ENCODE peak calls at places on chromosomes 11 and 22, in nine cellular contexts. B, U, D, T, C, R, A, V and X are unnamed samples.

GRCh38 chr11:113262594-113262993 is 51.8 kb upstream of the TTC12 start:
- DNase-seq in A (no peak), C (no peak), T (no peak), B (no peak), V (no peak), R (no peak), U (no peak), D (no peak), X (no peak)

GRCh38 chr11:63876616-63877015 is 37.7 kb downstream of the MARK2 start:
- DNase-seq in A (no peak), T (no peak), V (no peak), D (no peak), U (no peak), C (no peak), B (no peak), R (no peak), X (no peak)

GRCh38 chr22:24681236-24681635 is 78.2 kb downstream of the GGT1 start:
- DNase-seq in T (no peak), A (no peak), D (peak; percentile 88), B (no peak), R (peak; percentile 84), V (no peak), C (no peak), U (no peak), X (peak; percentile 2)

GRCh38 chr22:28910575-28911278 is 27.4 kb downstream of the ZNRF3 start:
- DNase-seq in A (no peak), C (no peak), U (no peak), B (no peak), R (no peak), V (no peak), D (no peak), T (no peak), X (no peak)

GRCh38 chr11:83599066-83599465 is 312.9 kb upstream of the CCDC90B start:
- DNase-seq in R (no peak), V (no peak), T (no peak), A (no peak), B (no peak), C (no peak), U (no peak), D (no peak), X (no peak)

GRCh38 chr11:30333405-30333804 is 10.5 kb downstream of the ARL14EP start:
- DNase-seq in A (no peak), C (peak; percentile 13), B (no peak), D (peak; percentile 27), U (no peak), V (no peak), T (no peak), R (peak; percentile 14), X (peak; percentile 24)

GRCh38 chr22:42662114-42663021 is 13.2 kb upstream of the CYB5R3 start:
- DNase-seq in V (no peak), B (peak; percentile 85), C (no peak), D (peak; percentile 74), T (peak; percentile 88), R (peak; percentile 71), A (peak; percentile 91), U (no peak), X (peak; percentile 61)

GRCh38 chr11:134564472-134565200 is 152.6 kb upstream of the B3GAT1 start:
- DNase-seq in T (no peak), V (no peak), C (no peak), U (no peak), D (no peak), A (peak; percentile 8), B (no peak), R (no peak), X (no peak)

GRCh38 chr11:78138281-78138680 is 1.1 kb downstream of the ALG8 start:
- DNase-seq in B (no peak), U (no peak), A (no peak), V (no peak), C (no peak), D (no peak), R (no peak), T (no peak), X (no peak)
- H3K4me3 ChIP-seq in B (no peak overlapping the region), U (peak overlapping the region; percentile 78), A (peak overlapping the region; percentile 69), V (no peak overlapping the region), C (peak overlapping the region; percentile 99), D (no peak overlapping the region), R (no peak overlapping the region), T (peak overlapping the region; percentile 74), X (no peak overlapping the region)

DNA sequence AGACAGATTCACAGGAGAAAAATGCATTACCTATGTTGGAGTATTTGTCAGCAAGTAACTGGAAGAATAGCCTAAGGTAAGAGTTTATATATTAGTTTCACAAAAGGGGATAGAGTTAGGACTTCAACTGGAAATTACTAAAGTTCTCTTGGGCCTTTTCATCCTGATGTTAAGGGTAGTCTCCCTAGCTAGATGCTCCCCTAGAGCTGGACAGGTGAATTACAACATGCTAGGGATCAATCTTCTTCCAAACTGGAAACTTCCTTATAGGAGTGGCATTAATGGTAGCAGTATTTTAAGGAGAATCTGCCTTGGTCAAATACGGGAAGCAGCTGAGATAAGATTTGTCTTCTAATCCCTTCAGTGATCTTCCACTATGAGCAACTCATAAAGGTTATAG is 632.8 kb upstream of the RAG2 start:
- DNase-seq in V (no peak), R (no peak), U (no peak), T (no peak), D (no peak), C (no peak), A (no peak), B (no peak), X (no peak)
- TF ChIP-seq CTCF in V (peak; percentile 21), R (no peak), U (no peak), T (peak; percentile 10), D (no peak), C (no peak), A (no peak), B (no peak), X (no peak)

GRCh38 chr11:128487978-128488377 is 99.4 kb downstream of the ETS1 start:
- DNase-seq in U (no peak), B (no peak), D (no peak), T (no peak), R (no peak), A (no peak), V (no peak), C (no peak), X (no peak)
- H3K4me3 ChIP-seq in U (no peak overlapping the region), B (no peak overlapping the region), D (no peak overlapping the region), T (no peak overlapping the region), R (no peak overlapping the region), A (no peak overlapping the region), V (no peak overlapping the region), C (no peak overlapping the region), X (no peak overlapping the region)

GRCh38 chr11:74311352-74311926 is at the start of gene P4HA3:
- DNase-seq in U (peak; percentile 18), B (no peak), V (no peak), D (peak; percentile 64), R (peak; percentile 44), C (no peak), A (peak; percentile 86), T (peak; percentile 69), X (peak; percentile 44)
- TF ChIP-seq CTCF in U (no peak), B (no peak), V (no peak), D (no peak), R (peak; percentile 10), C (peak; percentile 65), A (no peak), T (no peak), X (no peak)

DNA sequence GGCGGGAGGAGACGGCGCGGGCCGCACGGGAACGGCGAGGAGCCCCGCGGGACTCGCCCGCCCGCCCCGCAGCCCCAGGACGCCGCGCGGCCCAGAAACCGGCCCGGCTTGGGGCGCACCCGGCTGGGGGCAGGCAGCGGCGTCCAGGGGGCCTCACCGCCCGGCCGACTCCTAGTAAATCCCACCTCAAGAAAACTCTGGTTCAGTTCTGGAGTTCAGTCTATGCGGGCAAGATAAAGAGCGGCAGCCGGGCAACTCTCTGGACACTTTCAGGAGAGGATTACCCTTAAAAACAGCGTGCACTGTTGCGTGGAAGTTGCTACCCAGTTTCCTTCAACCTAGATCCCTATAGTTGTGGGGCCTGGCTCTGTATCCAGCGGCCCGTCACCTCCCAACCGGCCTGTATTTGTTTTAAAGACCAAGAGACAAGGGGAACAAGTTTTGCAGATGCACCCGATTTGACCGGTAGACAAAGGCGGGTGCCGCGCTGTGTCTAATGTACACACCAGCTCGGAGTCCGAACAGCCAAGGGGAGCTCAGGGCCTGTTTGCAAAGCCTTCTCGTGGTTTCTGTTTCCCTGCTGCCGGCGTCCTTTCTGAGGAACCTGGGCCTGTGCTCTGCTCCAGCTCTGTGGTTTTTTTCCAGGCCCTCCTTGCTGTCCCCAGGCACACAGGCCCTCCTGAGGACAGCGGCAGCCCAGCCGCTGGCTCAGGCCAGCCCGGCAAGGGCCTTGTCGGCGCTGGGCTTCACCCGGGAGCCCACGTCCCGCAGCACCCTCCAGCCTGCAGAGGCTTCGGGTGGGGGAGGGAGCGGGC is 1.1 kb downstream of the TBX1 start:
- DNase-seq in B (no peak), T (no peak), A (no peak), D (no peak), C (no peak), U (no peak), R (no peak), V (no peak), X (peak; percentile 34)
- H3K4me3 ChIP-seq in B (peak overlapping the region; percentile 34), T (no peak overlapping the region), A (no peak overlapping the region), D (no peak overlapping the region), C (peak overlapping the region; percentile 60), U (no peak overlapping the region), R (no peak overlapping the region), V (no peak overlapping the region), X (peak overlapping the region; percentile 37)

DNA sequence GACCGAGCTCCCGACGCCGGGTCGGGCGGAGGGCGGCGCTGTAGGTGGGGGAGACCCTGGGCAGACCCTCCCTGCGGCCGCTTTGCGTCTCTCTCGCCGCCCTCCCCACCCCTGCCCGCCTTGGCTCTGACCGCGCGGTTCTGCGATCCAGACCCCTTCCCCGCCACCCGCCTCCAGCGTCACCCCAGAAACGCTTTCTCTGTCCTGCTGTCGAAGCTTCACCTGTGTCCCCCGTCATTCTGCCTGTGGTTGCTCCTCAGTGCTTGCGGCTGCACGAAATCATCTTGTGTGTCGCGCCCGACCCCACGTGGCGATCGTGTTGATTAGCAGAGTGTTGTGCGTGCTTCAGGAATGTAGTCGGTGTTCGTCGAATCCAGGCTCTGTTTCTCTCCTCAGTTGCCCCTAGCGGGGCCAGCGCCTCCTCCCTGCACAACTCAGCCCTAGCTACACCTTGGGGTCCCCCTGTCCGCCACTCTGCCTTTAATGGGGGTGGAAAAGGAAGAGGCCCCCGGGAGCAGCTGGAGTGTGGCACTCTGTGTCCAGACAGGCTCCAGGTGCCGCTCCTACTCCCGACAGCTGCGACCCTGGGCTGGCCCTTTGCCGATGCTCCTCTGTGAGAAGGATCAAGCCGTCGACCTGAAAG is 851 bp downstream of the PTDSS2 start:
- DNase-seq in T (peak; percentile 41), C (no peak), A (peak; percentile 80), R (peak; percentile 77), D (peak; percentile 63), B (peak; percentile 86), U (peak; percentile 38), V (peak; percentile 38), X (peak; percentile 56)
- TF ChIP-seq CTCF in T (no peak), C (no peak), A (no peak), R (peak; percentile 2), D (peak; percentile 7), B (peak; percentile 42), U (no peak), V (peak; percentile 11), X (peak; percentile 8)

DNA sequence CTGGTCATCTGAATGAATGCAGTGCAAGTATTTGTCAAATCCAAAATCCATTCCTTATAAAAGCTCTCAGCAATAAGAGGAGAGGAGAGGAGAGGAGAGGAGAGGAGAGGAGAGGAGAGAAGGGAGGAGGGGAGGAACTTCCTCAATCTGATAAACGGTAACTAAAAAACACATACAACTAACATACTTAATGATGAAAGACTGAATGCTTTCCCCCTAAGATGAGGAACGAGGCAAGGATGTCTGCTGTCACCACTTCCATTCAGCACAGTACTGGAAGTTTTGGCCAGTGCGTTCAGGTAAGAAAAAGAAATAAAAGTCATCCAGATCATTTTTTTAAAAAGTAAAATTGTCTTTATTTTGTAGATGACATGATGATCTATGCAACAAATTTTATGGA is 80.4 kb downstream of the CD82 start:
- DNase-seq in V (no peak), R (no peak), D (no peak), C (no peak), B (no peak), A (no peak), U (no peak), T (no peak), X (no peak)
- H3K4me3 ChIP-seq in V (no peak overlapping the region), R (no peak overlapping the region), D (no peak overlapping the region), C (no peak overlapping the region), B (no peak overlapping the region), A (no peak overlapping the region), U (no peak overlapping the region), T (no peak overlapping the region), X (no peak overlapping the region)